ENCODE peak calls at places on chromosomes 3 and 15, in six cellular contexts. M is activated naive CD8-positive, alpha-beta T cell treated with anti-CD3 and anti-CD28 coated beads, Interleukin-2, amount 50 U/mL, for 24 hours; K is NCI-H1105 treated with DMSO at 0.1 percent for 48 hours; Q is AG09319; G is NCI-H1092 treated with DMSO at 0.1 percent for 48 hours; A is mesothelial cell of epicardium. H is an unnamed sample.

GRCh38 chr3:100500320-100500880 is 8.0 kb downstream of the TMEM45A start:
- DNase-seq in A (no peak), Q (no peak), M (no peak), K (no peak), G (no peak), H (peak)

GRCh38 chr15:95176794-95177577 is 945.6 kb downstream of the MCTP2 start:
- DNase-seq in M (no peak), K (no peak), Q (no peak), A (no peak), G (no peak), H (no peak)

GRCh38 chr3:172709776-172710708 is 825 bp downstream of the NCEH1 start:
- DNase-seq in A (peak), K (peak), G (peak), Q (no peak), M (peak), H (no peak)

GRCh38 chr3:126538316-126538715 is 14.4 kb downstream of the CHST13 start:
- DNase-seq in K (no peak), A (no peak), Q (no peak), G (no peak), M (no peak), H (no peak)

GRCh38 chr15:43134157-43134637 is 811 bp downstream of the TMEM62 start:
- DNase-seq in A (no peak), K (no peak), G (peak), M (peak), Q (no peak), H (no peak)

GRCh38 chr15:80581976-80582375 is 113.1 kb upstream of the ABHD17C start:
- DNase-seq in K (no peak), M (no peak), Q (no peak), A (no peak), G (no peak), H (no peak)

GRCh38 chr15:25056484-25057429 is 102.0 kb downstream of the SNRPN start:
- DNase-seq in K (no peak), A (peak), G (no peak), Q (no peak), M (no peak), H (no peak)

GRCh38 chr3:69325151-69325550 is 60.7 kb downstream of the FRMD4B start:
- DNase-seq in G (no peak), M (no peak), Q (no peak), K (no peak), A (no peak), H (no peak)

GRCh38 chr3:46293991-46294833 is 52.0 kb downstream of the CCR3 start:
- DNase-seq in A (no peak), K (no peak), M (peak), Q (no peak), G (no peak), H (no peak)

GRCh38 chr3:147872568-147872967 is 463.4 kb downstream of the ZIC1 start:
- DNase-seq in M (no peak), A (no peak), K (no peak), G (no peak), Q (no peak), H (no peak)

GRCh38 chr3:172096881-172097420 is 57.6 kb downstream of the FNDC3B start:
- DNase-seq in K (no peak), M (no peak), Q (peak), G (no peak), A (no peak), H (peak)

GRCh38 chr3:193174137-193174536 is 66.9 kb upstream of the PLAAT1 start:
- DNase-seq in G (no peak), A (no peak), K (no peak), Q (no peak), M (no peak), H (no peak)

GRCh38 chr15:57306305-57306943 is 69.9 kb upstream of the CGNL1 start:
- DNase-seq in M (peak), A (peak), K (peak), G (peak), Q (no peak), H (peak)

GRCh38 chr3:69838217-69838616 is 99.0 kb downstream of the MITF start:
- DNase-seq in A (no peak), Q (peak), G (no peak), K (no peak), M (no peak), H (peak)

GRCh38 chr15:93523490-93523889 is 434.5 kb upstream of the RGMA start:
- DNase-seq in Q (peak), K (no peak), M (no peak), G (peak), A (no peak), H (peak)

GRCh38 chr15:69697913-69698312 is 245.3 kb downstream of the RPLP1 start:
- DNase-seq in Q (no peak), M (no peak), A (no peak), G (peak), K (peak), H (no peak)

GRCh38 chr15:29270169-29270955 is 740 bp upstream of the NSMCE3 start:
- DNase-seq in K (peak), A (no peak), Q (no peak), G (peak), M (no peak), H (peak)

GRCh38 chr3:5058463-5058862 is 63.6 kb upstream of the ARL8B start:
- DNase-seq in M (no peak), A (no peak), K (no peak), G (no peak), Q (peak), H (peak)

GRCh38 chr3:112585782-112586181 is 23.9 kb downstream of the SLC35A5 start:
- DNase-seq in K (no peak), A (no peak), Q (no peak), M (no peak), G (no peak), H (no peak)

GRCh38 chr15:58951388-58952060 is 18.0 kb upstream of the SLTM start:
- DNase-seq in Q (peak), K (peak), A (no peak), G (no peak), M (no peak), H (peak)

GRCh38 chr3:137687181-137687880 is 76.8 kb upstream of the SOX14 start:
- DNase-seq in K (peak), Q (no peak), M (no peak), A (no peak), G (no peak), H (no peak)

GRCh38 chr3:131221731-131222130 is 159.8 kb upstream of the NUDT16 start:
- DNase-seq in M (no peak), G (no peak), A (no peak), K (no peak), Q (no peak), H (peak)

GRCh38 chr3:124051636-124052035 is 59.7 kb upstream of the ROPN1 start:
- DNase-seq in M (no peak), K (no peak), G (no peak), A (no peak), Q (no peak), H (no peak)

GRCh38 chr15:31216210-31216911 is 110.3 kb upstream of the KLF13 start:
- DNase-seq in Q (peak), A (no peak), M (peak), K (peak), G (peak), H (no peak)

GRCh38 chr3:155270485-155271342 is 22.8 kb downstream of the STRIT1 start:
- DNase-seq in G (no peak), Q (no peak), M (no peak), K (no peak), A (no peak), H (peak)

GRCh38 chr3:27428446-27428845 is 55.7 kb downstream of the SLC4A7 start:
- DNase-seq in Q (no peak), A (no peak), K (no peak), G (no peak), M (no peak), H (no peak)

GRCh38 chr3:63791974-63792373 is 27.1 kb upstream of the C3orf49 start:
- DNase-seq in K (peak), A (no peak), Q (peak), M (no peak), G (no peak), H (peak)

GRCh38 chr3:14521611-14522010 is 18.5 kb downstream of the GRIP2 start:
- DNase-seq in Q (no peak), G (no peak), K (no peak), A (no peak), M (no peak), H (no peak)

GRCh38 chr3:23712656-23713559 is 92.8 kb upstream of the UBE2E1 start:
- DNase-seq in A (no peak), M (no peak), K (no peak), G (peak), Q (peak), H (peak)

GRCh38 chr3:56935821-56936220 is 124.6 kb upstream of the SPATA12 start:
- DNase-seq in Q (no peak), A (no peak), G (no peak), K (no peak), M (no peak), H (no peak)

GRCh38 chr3:53956591-53956990 is 64.9 kb upstream of the SELENOK start:
- DNase-seq in M (no peak), Q (no peak), K (peak), A (no peak), G (peak), H (no peak)

GRCh38 chr3:172303941-172304558 is 144.2 kb downstream of the GHSR start:
- DNase-seq in K (no peak), G (no peak), A (no peak), M (no peak), Q (no peak), H (no peak)

GRCh38 chr3:142028174-142028833 is 121.0 kb downstream of the TFDP2 start:
- DNase-seq in A (no peak), Q (peak), K (peak), G (no peak), M (no peak), H (peak)

GRCh38 chr3:30253832-30254231 is 352.6 kb upstream of the TGFBR2 start:
- DNase-seq in A (no peak), Q (no peak), M (no peak), G (no peak), K (no peak), H (no peak)

GRCh38 chr15:38193496-38193895 is 59.1 kb upstream of the SPRED1 start:
- DNase-seq in A (no peak), Q (no peak), K (no peak), G (no peak), M (no peak), H (peak)

GRCh38 chr3:40939113-40940070 is 259.9 kb upstream of the CTNNB1 start:
- DNase-seq in K (no peak), G (no peak), Q (no peak), M (no peak), A (no peak), H (peak)